ENCODE peak calls at places on chromosomes 2 and 18, in nine cellular contexts. One of them, this sample, is unnamed.

GRCh38 chr2:171515672-171516298 is 6.5 kb upstream of the CYBRD1 start:
- DNase-seq in B cell: no peak
- DNase-seq in fibroblast of villous mesenchyme: peak
- DNase-seq in AG04450: no peak
- DNase-seq in glutamatergic neuron: no peak
- DNase-seq in nephron progenitor cell: no peak
- DNase-seq in spleen: no peak
- DNase-seq in left ventricle myocardium inferior: no peak
- DNase-seq in neural crest cell: no peak
- DNase-seq in this sample: no peak

GRCh38 chr2:222688912-222689311 is 17.5 kb downstream of the MOGAT1 start:
- DNase-seq in neural crest cell: no peak
- DNase-seq in nephron progenitor cell: no peak
- DNase-seq in glutamatergic neuron: no peak
- DNase-seq in B cell: no peak
- DNase-seq in AG04450: no peak
- DNase-seq in left ventricle myocardium inferior: no peak
- DNase-seq in spleen: no peak
- DNase-seq in fibroblast of villous mesenchyme: peak
- DNase-seq in this sample: no peak

GRCh38 chr2:922230-922629 is 28.4 kb upstream of the SNTG2 start:
- DNase-seq in glutamatergic neuron: no peak
- DNase-seq in B cell: no peak
- DNase-seq in spleen: no peak
- DNase-seq in neural crest cell: no peak
- DNase-seq in nephron progenitor cell: no peak
- DNase-seq in left ventricle myocardium inferior: no peak
- DNase-seq in fibroblast of villous mesenchyme: no peak
- DNase-seq in AG04450: no peak
- DNase-seq in this sample: no peak

GRCh38 chr2:200741468-200742202 is 70.1 kb upstream of the BZW1 start:
- DNase-seq in left ventricle myocardium inferior: no peak
- DNase-seq in AG04450: no peak
- DNase-seq in B cell: no peak
- DNase-seq in neural crest cell: no peak
- DNase-seq in fibroblast of villous mesenchyme: no peak
- DNase-seq in glutamatergic neuron: no peak
- DNase-seq in nephron progenitor cell: no peak
- DNase-seq in spleen: no peak
- DNase-seq in this sample: no peak

GRCh38 chr18:59921384-59921891 is 21.6 kb downstream of the PMAIP1 start:
- DNase-seq in neural crest cell: no peak
- DNase-seq in spleen: no peak
- DNase-seq in left ventricle myocardium inferior: no peak
- DNase-seq in glutamatergic neuron: no peak
- DNase-seq in AG04450: no peak
- DNase-seq in fibroblast of villous mesenchyme: no peak
- DNase-seq in nephron progenitor cell: no peak
- DNase-seq in B cell: peak
- DNase-seq in this sample: no peak

GRCh38 chr2:216345846-216346245 is 26.4 kb downstream of the MARCHF4 start:
- DNase-seq in spleen: no peak
- DNase-seq in fibroblast of villous mesenchyme: no peak
- DNase-seq in nephron progenitor cell: no peak
- DNase-seq in AG04450: no peak
- DNase-seq in B cell: no peak
- DNase-seq in left ventricle myocardium inferior: no peak
- DNase-seq in neural crest cell: no peak
- DNase-seq in glutamatergic neuron: no peak
- DNase-seq in this sample: no peak

GRCh38 chr2:48482774-48483173 is 47.2 kb upstream of the STON1 start:
- DNase-seq in AG04450: no peak
- DNase-seq in left ventricle myocardium inferior: no peak
- DNase-seq in nephron progenitor cell: no peak
- DNase-seq in B cell: no peak
- DNase-seq in spleen: no peak
- DNase-seq in glutamatergic neuron: no peak
- DNase-seq in neural crest cell: no peak
- DNase-seq in fibroblast of villous mesenchyme: no peak
- DNase-seq in this sample: no peak

GRCh38 chr2:235520787-235521186 is 26.9 kb downstream of the AGAP1 start:
- DNase-seq in fibroblast of villous mesenchyme: no peak
- DNase-seq in left ventricle myocardium inferior: no peak
- DNase-seq in B cell: no peak
- DNase-seq in neural crest cell: no peak
- DNase-seq in glutamatergic neuron: no peak
- DNase-seq in spleen: no peak
- DNase-seq in AG04450: no peak
- DNase-seq in nephron progenitor cell: no peak
- DNase-seq in this sample: no peak

GRCh38 chr2:185202928-185203327 is 535.7 kb upstream of the FSIP2 start:
- DNase-seq in fibroblast of villous mesenchyme: no peak
- DNase-seq in left ventricle myocardium inferior: no peak
- DNase-seq in nephron progenitor cell: no peak
- DNase-seq in spleen: no peak
- DNase-seq in glutamatergic neuron: no peak
- DNase-seq in neural crest cell: no peak
- DNase-seq in AG04450: no peak
- DNase-seq in B cell: no peak
- DNase-seq in this sample: no peak

GRCh38 chr18:68509902-68510301 is 205.0 kb downstream of the TMX3 start:
- DNase-seq in B cell: no peak
- DNase-seq in left ventricle myocardium inferior: no peak
- DNase-seq in AG04450: no peak
- DNase-seq in nephron progenitor cell: no peak
- DNase-seq in glutamatergic neuron: no peak
- DNase-seq in fibroblast of villous mesenchyme: no peak
- DNase-seq in neural crest cell: no peak
- DNase-seq in spleen: no peak
- DNase-seq in this sample: no peak

GRCh38 chr2:3605013-3605961 is 10.4 kb downstream of the COLEC11 start:
- DNase-seq in B cell: no peak
- DNase-seq in left ventricle myocardium inferior: no peak
- DNase-seq in nephron progenitor cell: no peak
- DNase-seq in spleen: peak
- DNase-seq in glutamatergic neuron: no peak
- DNase-seq in AG04450: no peak
- DNase-seq in neural crest cell: no peak
- DNase-seq in fibroblast of villous mesenchyme: peak
- DNase-seq in this sample: peak

GRCh38 chr2:120774557-120775160 is 39.0 kb downstream of the GLI2 start:
- DNase-seq in left ventricle myocardium inferior: peak
- DNase-seq in B cell: no peak
- DNase-seq in glutamatergic neuron: peak
- DNase-seq in nephron progenitor cell: no peak
- DNase-seq in fibroblast of villous mesenchyme: no peak
- DNase-seq in spleen: peak
- DNase-seq in AG04450: no peak
- DNase-seq in neural crest cell: no peak
- DNase-seq in this sample: peak
- TF ChIP-seq CTCF in left ventricle myocardium inferior: no peak
- TF ChIP-seq CTCF in B cell: no peak
- TF ChIP-seq CTCF in glutamatergic neuron: no peak
- TF ChIP-seq CTCF in nephron progenitor cell: no peak
- TF ChIP-seq CTCF in fibroblast of villous mesenchyme: no peak
- TF ChIP-seq CTCF in spleen: no peak
- TF ChIP-seq CTCF in AG04450: no peak
- TF ChIP-seq CTCF in neural crest cell: no peak
- TF ChIP-seq CTCF in this sample: peak

DNA sequence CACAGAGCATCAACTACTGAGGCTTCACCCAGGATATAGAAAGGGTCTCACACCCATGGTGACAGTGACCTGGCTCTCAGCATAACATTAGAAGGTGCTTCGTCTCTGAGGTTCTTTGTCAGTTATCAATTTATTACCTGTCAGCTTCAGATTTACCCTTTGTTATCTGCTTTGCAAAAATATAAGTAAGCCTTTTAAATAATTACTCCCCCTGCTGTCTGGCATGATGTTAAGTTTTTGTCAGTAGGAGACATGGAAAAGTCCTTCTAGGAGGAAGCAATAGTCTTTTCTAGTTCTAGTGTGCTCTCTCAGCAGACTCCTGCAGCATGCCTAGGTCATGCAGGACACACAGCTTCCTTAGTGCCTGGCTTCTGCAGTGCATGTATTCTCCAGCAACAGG is 149.9 kb downstream of the RDH14 start:
- DNase-seq in nephron progenitor cell: no peak
- DNase-seq in B cell: no peak
- DNase-seq in neural crest cell: no peak
- DNase-seq in AG04450: no peak
- DNase-seq in left ventricle myocardium inferior: no peak
- DNase-seq in glutamatergic neuron: no peak
- DNase-seq in spleen: no peak
- DNase-seq in fibroblast of villous mesenchyme: no peak
- DNase-seq in this sample: no peak
- TF ChIP-seq CTCF in nephron progenitor cell: no peak
- TF ChIP-seq CTCF in B cell: no peak
- TF ChIP-seq CTCF in neural crest cell: no peak
- TF ChIP-seq CTCF in AG04450: peak
- TF ChIP-seq CTCF in left ventricle myocardium inferior: no peak
- TF ChIP-seq CTCF in glutamatergic neuron: no peak
- TF ChIP-seq CTCF in spleen: no peak
- TF ChIP-seq CTCF in fibroblast of villous mesenchyme: no peak
- TF ChIP-seq CTCF in this sample: peak

GRCh38 chr2:182391443-182391842 is 35.4 kb downstream of the PDE1A start:
- DNase-seq in spleen: no peak
- DNase-seq in fibroblast of villous mesenchyme: no peak
- DNase-seq in neural crest cell: no peak
- DNase-seq in glutamatergic neuron: no peak
- DNase-seq in B cell: no peak
- DNase-seq in AG04450: no peak
- DNase-seq in left ventricle myocardium inferior: no peak
- DNase-seq in nephron progenitor cell: no peak
- DNase-seq in this sample: no peak
- TF ChIP-seq CTCF in spleen: no peak
- TF ChIP-seq CTCF in fibroblast of villous mesenchyme: no peak
- TF ChIP-seq CTCF in neural crest cell: no peak
- TF ChIP-seq CTCF in glutamatergic neuron: no peak
- TF ChIP-seq CTCF in B cell: no peak
- TF ChIP-seq CTCF in AG04450: no peak
- TF ChIP-seq CTCF in left ventricle myocardium inferior: no peak
- TF ChIP-seq CTCF in nephron progenitor cell: no peak
- TF ChIP-seq CTCF in this sample: no peak

DNA sequence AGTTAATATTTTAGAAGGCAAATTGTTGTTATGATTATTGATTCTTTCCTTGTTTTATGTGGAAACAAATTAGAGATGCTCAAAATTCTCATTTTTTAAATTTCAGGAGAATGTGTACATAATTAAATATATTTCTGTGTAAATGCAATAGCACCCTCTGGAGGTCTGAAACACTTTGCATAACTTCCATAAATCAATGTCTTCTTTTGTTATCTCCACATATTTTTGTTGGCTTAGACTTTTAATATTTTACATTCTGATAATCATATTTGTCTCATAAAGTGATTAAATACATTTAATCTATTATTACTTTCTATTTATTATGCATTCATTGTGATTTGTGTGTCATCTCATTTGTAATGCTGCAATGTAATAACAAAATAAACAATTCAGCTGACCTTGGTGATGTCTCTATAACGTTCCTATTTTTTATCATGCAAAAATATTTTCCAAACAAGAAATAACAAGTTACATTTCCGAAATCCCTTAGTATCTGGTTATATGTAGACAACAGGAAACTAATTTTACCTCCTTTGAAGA is 201.8 kb upstream of the GALNT5 start:
- DNase-seq in fibroblast of villous mesenchyme: peak
- DNase-seq in neural crest cell: no peak
- DNase-seq in spleen: no peak
- DNase-seq in glutamatergic neuron: no peak
- DNase-seq in B cell: no peak
- DNase-seq in AG04450: no peak
- DNase-seq in left ventricle myocardium inferior: no peak
- DNase-seq in nephron progenitor cell: no peak
- DNase-seq in this sample: no peak
- TF ChIP-seq CTCF in fibroblast of villous mesenchyme: peak
- TF ChIP-seq CTCF in neural crest cell: peak
- TF ChIP-seq CTCF in spleen: peak
- TF ChIP-seq CTCF in glutamatergic neuron: peak
- TF ChIP-seq CTCF in B cell: peak
- TF ChIP-seq CTCF in AG04450: peak
- TF ChIP-seq CTCF in left ventricle myocardium inferior: peak
- TF ChIP-seq CTCF in nephron progenitor cell: peak
- TF ChIP-seq CTCF in this sample: peak

DNA sequence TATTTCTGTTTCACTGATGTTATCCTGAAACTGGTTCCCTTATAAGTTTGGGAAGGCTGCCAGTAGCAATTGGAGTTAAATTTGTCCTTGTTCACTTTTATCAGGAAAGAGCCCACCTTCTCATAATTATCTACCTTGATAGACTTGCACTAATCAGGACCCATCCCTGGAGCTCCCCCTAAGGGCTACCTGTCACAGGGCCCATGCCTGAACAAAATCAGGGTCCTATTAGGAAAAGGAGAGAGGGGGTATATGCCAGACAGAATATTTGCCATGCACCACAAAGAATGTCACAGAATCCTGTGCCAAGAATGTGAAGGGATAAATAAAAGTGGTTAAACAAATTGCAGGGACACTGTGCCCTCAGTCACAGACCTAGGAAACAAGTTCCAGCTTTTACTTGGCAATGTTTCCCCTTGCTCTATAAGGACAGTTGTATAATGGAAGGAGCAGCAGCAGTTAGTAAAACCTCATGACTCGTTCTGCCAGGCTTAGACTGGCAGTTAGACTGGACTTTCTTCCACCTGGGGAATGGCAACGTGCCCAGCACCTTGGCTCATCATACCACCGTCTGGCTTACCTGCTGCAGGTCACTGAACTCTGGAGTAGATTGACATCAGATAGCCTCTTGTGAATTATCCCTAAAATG is 32.3 kb upstream of the VWC2L start:
- DNase-seq in fibroblast of villous mesenchyme: no peak
- DNase-seq in AG04450: no peak
- DNase-seq in B cell: no peak
- DNase-seq in left ventricle myocardium inferior: no peak
- DNase-seq in spleen: no peak
- DNase-seq in glutamatergic neuron: no peak
- DNase-seq in neural crest cell: no peak
- DNase-seq in nephron progenitor cell: no peak
- DNase-seq in this sample: no peak
- TF ChIP-seq CTCF in fibroblast of villous mesenchyme: no peak
- TF ChIP-seq CTCF in AG04450: no peak
- TF ChIP-seq CTCF in B cell: no peak
- TF ChIP-seq CTCF in left ventricle myocardium inferior: no peak
- TF ChIP-seq CTCF in spleen: no peak
- TF ChIP-seq CTCF in glutamatergic neuron: no peak
- TF ChIP-seq CTCF in neural crest cell: no peak
- TF ChIP-seq CTCF in nephron progenitor cell: no peak
- TF ChIP-seq CTCF in this sample: peak